ENCODE peak calls at places on chromosomes 11 and 22, in eight cellular contexts. Y is mammary epithelial cell; M is IMR-90; W is naive thymus-derived CD4-positive, alpha-beta T cell; A is GM23338; B is BE2C; H is lung; T is Peyer's patch. Q is an unnamed sample.

GRCh38 chr11:96520939-96521338 is 131.1 kb downstream of the JRKL start:
- DNase-seq in Y (no peak), M (no peak), W (no peak), A (no peak), B (no peak), H (no peak), T (no peak), Q (no peak)

GRCh38 chr11:34655335-34656008 is 34.6 kb downstream of the EHF start:
- DNase-seq in Y (peak; percentile 76), M (peak; percentile 97), W (no peak), A (no peak), B (no peak), H (no peak), T (no peak), Q (peak; percentile 38)

GRCh38 chr11:96279421-96280290 is 63.3 kb downstream of the MAML2 start:
- DNase-seq in Y (peak; percentile 92), M (peak; percentile 67), W (no peak), A (no peak), B (no peak), H (no peak), T (no peak), Q (no peak)

GRCh38 chr11:124762077-124762623 is at the start of gene ESAM:
- DNase-seq in Y (no peak), M (no peak), W (no peak), A (peak; percentile 66), B (no peak), H (peak; percentile 76), T (peak; percentile 82), Q (no peak)

GRCh38 chr11:74464746-74465145 is 2.6 kb downstream of the KCNE3 start:
- DNase-seq in Y (no peak), M (no peak), W (no peak), A (no peak), B (no peak), H (no peak), T (no peak), Q (no peak)

GRCh38 chr22:16783930-16784354 is 41.3 kb downstream of the XKR3 start:
- DNase-seq in Y (no peak), M (no peak), W (no peak), A (peak; percentile 71), B (no peak), H (no peak), T (no peak), Q (no peak)

GRCh38 chr11:126834149-126834548 is 166.4 kb downstream of the KIRREL3 start:
- DNase-seq in Y (peak; percentile 33), M (peak; percentile 91), W (no peak), A (no peak), B (no peak), H (no peak), T (no peak), Q (peak; percentile 88)

GRCh38 chr22:28989035-28989464 is 72.6 kb downstream of the C22orf31 start:
- DNase-seq in Y (peak; percentile 88), M (no peak), W (no peak), A (peak; percentile 73), B (no peak), H (no peak), T (no peak), Q (no peak)

GRCh38 chr11:44943118-44943517 is 7.6 kb downstream of the TP53I11 start:
- DNase-seq in Y (no peak), M (no peak), W (no peak), A (no peak), B (no peak), H (peak; percentile 43), T (no peak), Q (no peak)

GRCh38 chr11:59368238-59369022 is 9.7 kb downstream of the OR5AN1 start:
- DNase-seq in Y (no peak), M (no peak), W (no peak), A (no peak), B (no peak), H (no peak), T (no peak), Q (no peak)

GRCh38 chr22:45208696-45208992 is 32.0 kb downstream of the KIAA0930 start:
- DNase-seq in Y (no peak), M (no peak), W (no peak), A (no peak), B (no peak), H (no peak), T (peak; percentile 22), Q (no peak)

GRCh38 chr11:22454461-22454860 is 116.3 kb downstream of the SLC17A6 start:
- DNase-seq in Y (no peak), M (peak; percentile 42), W (no peak), A (no peak), B (no peak), H (no peak), T (no peak), Q (no peak)

GRCh38 chr22:41544671-41545476 is 604 bp upstream of the POLR3H start:
- DNase-seq in Y (peak; percentile 32), M (no peak), W (no peak), A (no peak), B (no peak), H (no peak), T (no peak), Q (no peak)

GRCh38 chr22:47147572-47147971 is 385.1 kb downstream of the TBC1D22A start:
- DNase-seq in Y (no peak), M (no peak), W (no peak), A (no peak), B (no peak), H (no peak), T (no peak), Q (no peak)

GRCh38 chr11:125442946-125443345 is 53.1 kb downstream of the FEZ1 start:
- DNase-seq in Y (no peak), M (no peak), W (no peak), A (no peak), B (no peak), H (no peak), T (no peak), Q (no peak)

GRCh38 chr11:66232769-66233168 is 35.7 kb upstream of the RAB1B start:
- DNase-seq in Y (no peak), M (no peak), W (no peak), A (no peak), B (no peak), H (no peak), T (no peak), Q (no peak)
- H3K36me3 ChIP-seq in Y (peaks cover 7% of the 10 kb centered on the region), M (peaks cover 62% of the 10 kb centered on the region), W (peaks cover 52% of the 10 kb centered on the region), A (no peaks in the 10 kb centered on the region), B (peaks cover 3% of the 10 kb centered on the region), H (peaks cover 14% of the 10 kb centered on the region), T (no peaks in the 10 kb centered on the region), Q (peaks cover 45% of the 10 kb centered on the region)

GRCh38 chr22:36327922-36328551 is 59.7 kb downstream of the MYH9 start:
- DNase-seq in Y (no peak), M (peak; percentile 78), W (no peak), A (no peak), B (no peak), H (no peak), T (no peak), Q (no peak)

GRCh38 chr22:36330127-36330526 is 57.6 kb downstream of the MYH9 start:
- DNase-seq in Y (no peak), M (no peak), W (no peak), A (no peak), B (no peak), H (no peak), T (no peak), Q (no peak)

GRCh38 chr22:36330655-36331305 is 57.0 kb downstream of the MYH9 start:
- DNase-seq in Y (no peak), M (peak; percentile 63), W (no peak), A (no peak), B (no peak), H (peak; percentile 55), T (no peak), Q (no peak)

GRCh38 chr22:36329217-36330078 is 58.3 kb downstream of the MYH9 start:
- DNase-seq in Y (peak; percentile 97), M (peak; percentile 97), W (peak; percentile 40), A (peak; percentile 99), B (peak; percentile 52), H (peak; percentile 64), T (no peak), Q (peak; percentile 91)

DNA sequence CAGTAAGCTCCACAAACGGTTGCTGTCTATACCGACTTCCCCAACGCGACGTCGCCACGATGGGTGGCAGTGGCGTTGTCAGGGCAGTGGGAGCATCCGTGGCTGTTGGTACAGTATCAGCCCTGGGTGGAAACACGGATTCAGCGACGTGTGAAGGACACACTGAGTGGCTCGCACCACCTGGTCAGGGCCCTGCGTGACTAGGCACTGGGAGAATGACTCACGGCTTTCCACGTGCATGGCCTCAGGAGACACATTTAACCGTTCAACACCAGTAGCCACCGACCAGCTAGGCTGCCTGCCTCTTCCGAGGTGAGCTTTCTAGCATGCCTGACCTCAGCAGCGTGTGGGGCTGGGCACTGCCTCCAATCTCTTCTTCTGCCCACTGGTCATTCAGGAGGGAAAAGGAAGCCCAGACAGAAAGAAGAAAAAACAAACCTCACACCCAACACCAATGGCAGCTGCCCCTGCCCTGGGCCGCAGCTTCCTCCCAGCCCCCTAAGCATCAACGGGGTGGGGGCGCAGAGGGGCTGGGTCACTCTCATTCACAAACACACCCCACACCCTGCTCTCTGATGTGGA is 59.0 kb downstream of the MYH9 start:
- DNase-seq in Y (peak; percentile 89), M (peak; percentile 96), W (no peak), A (no peak), B (peak; percentile 65), H (peak; percentile 57), T (no peak), Q (peak; percentile 55)
- H3K36me3 ChIP-seq in Y (peaks cover 30% of the 10 kb centered on the region), M (peaks cover 82% of the 10 kb centered on the region), W (peaks cover 36% of the 10 kb centered on the region), A (peaks cover 21% of the 10 kb centered on the region), B (peaks cover 44% of the 10 kb centered on the region), H (peaks cover 4% of the 10 kb centered on the region), T (no peaks in the 10 kb centered on the region), Q (peaks cover 50% of the 10 kb centered on the region)

DNA sequence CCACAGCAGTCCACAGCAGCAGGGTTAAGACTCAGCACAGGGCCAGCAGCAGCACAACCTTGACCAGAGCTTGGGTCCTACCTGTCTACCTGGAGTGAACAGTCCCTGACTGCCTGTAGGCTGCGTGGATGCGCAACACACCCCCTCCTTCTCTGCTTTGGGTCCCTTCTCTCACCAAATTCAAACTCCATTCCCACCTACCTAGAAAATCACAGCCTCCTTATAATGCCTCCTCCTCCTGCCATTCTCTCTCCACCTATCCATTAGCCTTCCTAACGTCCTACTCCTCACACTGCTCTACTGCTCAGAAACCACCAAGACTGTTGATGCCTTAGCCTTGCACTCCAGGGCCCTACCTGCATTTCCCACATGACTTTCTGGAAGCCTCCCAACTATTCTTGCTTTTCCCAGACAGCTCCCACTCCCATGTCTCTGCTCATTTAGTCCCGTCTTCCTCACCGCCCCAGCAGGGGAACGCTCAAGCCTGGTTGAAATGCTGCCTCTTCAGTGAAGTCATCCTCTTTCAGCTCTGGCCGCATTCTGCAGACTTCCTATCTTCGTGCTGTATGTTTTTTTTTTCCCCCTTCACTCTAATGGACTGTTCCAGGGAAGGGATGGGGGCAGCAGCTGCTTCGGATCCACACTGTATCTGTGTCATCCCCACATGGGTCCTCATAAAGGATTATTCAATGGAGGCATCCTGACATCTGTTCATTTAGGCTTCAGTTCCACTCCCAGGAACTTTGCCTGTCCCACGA is 3.3 kb downstream of the IL18BP start:
- DNase-seq in Y (no peak), M (no peak), W (no peak), A (no peak), B (no peak), H (no peak), T (no peak), Q (no peak)
- H3K36me3 ChIP-seq in Y (peaks cover 26% of the 10 kb centered on the region), M (peaks cover 63% of the 10 kb centered on the region), W (peaks cover 7% of the 10 kb centered on the region), A (peaks cover 5% of the 10 kb centered on the region), B (peaks cover 57% of the 10 kb centered on the region), H (peaks cover 14% of the 10 kb centered on the region), T (no peaks in the 10 kb centered on the region), Q (peaks cover 51% of the 10 kb centered on the region)

GRCh38 chr11:3007404-3008010 is 15.4 kb upstream of the NAP1L4 start:
- DNase-seq in Y (no peak), M (no peak), W (no peak), A (no peak), B (no peak), H (no peak), T (peak; percentile 29), Q (no peak)
- H3K36me3 ChIP-seq in Y (peaks cover 14% of the 10 kb centered on the region), M (peaks cover 86% of the 10 kb centered on the region), W (no peaks in the 10 kb centered on the region), A (peaks cover 26% of the 10 kb centered on the region), B (no peaks in the 10 kb centered on the region), H (peaks cover 12% of the 10 kb centered on the region), T (no peaks in the 10 kb centered on the region), Q (peaks cover 68% of the 10 kb centered on the region)